ENCODE peak calls at places on chromosome 2, in six cellular contexts. L is HepG2, G is K562, D is H1, W is GM12891, Q is GM12878. M is an unnamed sample.

GRCh38 chr2:37934591-37935513 is 9.8 kb downstream of the RMDN2 start:
- DNase-seq in L (no peak), G (no peak), D (no peak), W (peak), Q (peak), M (peak)

GRCh38 chr2:31476511-31477171 is 62.1 kb upstream of the XDH start:
- DNase-seq in L (no peak), G (no peak), D (no peak), W (no peak), Q (no peak), M (no peak)

GRCh38 chr2:189498205-189498604 is 56.9 kb downstream of the WDR75 start:
- DNase-seq in L (no peak), G (no peak), D (no peak), W (no peak), Q (no peak), M (no peak)

GRCh38 chr2:191835539-191836350 is 11.1 kb downstream of the CAVIN2 start:
- DNase-seq in L (no peak), G (peak), D (no peak), W (no peak), Q (no peak), M (no peak)

GRCh38 chr2:206116278-206116677 is 30.3 kb upstream of the INO80D start:
- DNase-seq in L (no peak), G (no peak), D (no peak), W (no peak), Q (no peak), M (no peak)

GRCh38 chr2:56456791-56457190 is 273.0 kb downstream of the CCDC85A start:
- DNase-seq in L (no peak), G (no peak), D (no peak), W (no peak), Q (no peak), M (no peak)

GRCh38 chr2:172066394-172066863 is 18.9 kb upstream of the DLX1 start:
- DNase-seq in L (no peak), G (no peak), D (no peak), W (no peak), Q (no peak), M (no peak)

GRCh38 chr2:19349911-19350677 is 8.3 kb downstream of the OSR1 start:
- DNase-seq in L (peak), G (peak), D (no peak), W (no peak), Q (no peak), M (no peak)

GRCh38 chr2:106201656-106202055 is 7.6 kb upstream of the UXS1 start:
- DNase-seq in L (no peak), G (no peak), D (no peak), W (no peak), Q (no peak), M (no peak)

GRCh38 chr2:134142903-134143302 is 111.0 kb upstream of the MGAT5 start:
- DNase-seq in L (no peak), G (no peak), D (no peak), W (no peak), Q (no peak), M (no peak)

GRCh38 chr2:100260712-100261620 is 61.3 kb downstream of the LONRF2 start:
- DNase-seq in L (peak), G (peak), D (no peak), W (peak), Q (no peak), M (no peak)

GRCh38 chr2:119371111-119371510 is 4.3 kb downstream of the DBI start:
- DNase-seq in L (no peak), G (no peak), D (no peak), W (no peak), Q (no peak), M (no peak)

GRCh38 chr2:159146930-159147666 is 139.4 kb downstream of the WDSUB1 start:
- DNase-seq in L (no peak), G (no peak), D (no peak), W (no peak), Q (no peak), M (no peak)

GRCh38 chr2:238498188-238498587 is 71.5 kb downstream of the ASB1 start:
- DNase-seq in L (no peak), G (no peak), D (no peak), W (no peak), Q (no peak), M (no peak)

GRCh38 chr2:86807462-86808275 is 17.0 kb upstream of the CD8A start:
- DNase-seq in L (peak), G (no peak), D (no peak), W (no peak), Q (no peak), M (no peak)

GRCh38 chr2:50535971-50536759 is 495.8 kb downstream of the NRXN1 start:
- DNase-seq in L (peak), G (no peak), D (no peak), W (no peak), Q (no peak), M (no peak)

GRCh38 chr2:151071382-151071781 is 190.3 kb downstream of the RBM43 start:
- DNase-seq in L (no peak), G (no peak), D (peak), W (no peak), Q (no peak), M (no peak)

GRCh38 chr2:130372055-130372832 is 16.4 kb downstream of the PTPN18 start:
- DNase-seq in L (no peak), G (peak), D (no peak), W (peak), Q (no peak), M (peak)
- TF ChIP-seq POLR2AphosphoS5 in L (no peak), G (peak), D (peak), W (peak), Q (peak), M (peak)

DNA sequence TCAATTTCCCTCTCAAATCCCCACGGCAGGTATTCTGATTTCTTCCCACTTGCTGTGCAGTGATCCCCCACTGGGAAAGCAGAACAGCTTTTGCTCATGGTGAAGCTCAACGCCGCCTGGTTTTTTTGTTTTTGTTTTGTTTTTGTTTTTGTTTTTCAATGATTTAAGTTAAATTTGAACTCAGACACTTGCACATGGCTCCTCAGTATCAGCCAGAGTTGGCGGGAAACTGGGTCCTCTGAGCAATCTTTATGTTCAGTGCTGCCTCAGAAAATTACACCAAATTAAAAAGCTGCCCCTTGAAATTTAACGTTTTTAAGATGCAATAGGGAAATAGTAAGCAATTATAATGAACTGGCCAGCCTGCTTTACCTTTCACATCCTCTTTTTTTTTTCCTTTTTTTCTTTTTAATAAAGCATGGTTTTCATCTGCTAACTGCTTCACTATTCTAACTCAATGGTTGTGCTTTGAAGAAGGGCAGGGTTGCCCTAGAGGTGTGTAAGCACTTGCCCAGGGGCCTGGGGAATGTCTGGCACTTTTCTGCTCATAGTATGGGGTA is 277.0 kb upstream of the HNRNPA3 start:
- DNase-seq in L (no peak), G (no peak), D (no peak), W (no peak), Q (peak), M (no peak)
- TF ChIP-seq TAF1 in L (no peak), G (no peak), D (no peak), W (no peak), Q (no peak), M (no peak)

GRCh38 chr2:33212151-33212550 is 264.3 kb upstream of the RASGRP3 start:
- DNase-seq in L (peak), G (no peak), D (no peak), W (no peak), Q (no peak), M (no peak)

GRCh38 chr2:33213244-33213643 is 263.2 kb upstream of the RASGRP3 start:
- DNase-seq in L (no peak), G (no peak), D (no peak), W (no peak), Q (no peak), M (no peak)

GRCh38 chr2:33209976-33210375 is 263.2 kb downstream of the LTBP1 start:
- DNase-seq in L (no peak), G (no peak), D (no peak), W (no peak), Q (no peak), M (no peak)

GRCh38 chr2:33208400-33208799 is 261.6 kb downstream of the LTBP1 start:
- DNase-seq in L (no peak), G (no peak), D (no peak), W (no peak), Q (no peak), M (no peak)

GRCh38 chr2:33210626-33211025 is 263.9 kb downstream of the LTBP1 start:
- DNase-seq in L (no peak), G (no peak), D (no peak), W (no peak), Q (no peak), M (no peak)
- TF ChIP-seq POLR2A in L (no peak), G (no peak), D (no peak), W (no peak), Q (no peak), M (no peak)

GRCh38 chr2:209368406-209368805 is 55.4 kb upstream of the MAP2 start:
- DNase-seq in L (no peak), G (no peak), D (no peak), W (no peak), Q (no peak), M (no peak)

GRCh38 chr2:209371407-209371806 is 52.4 kb upstream of the MAP2 start:
- DNase-seq in L (no peak), G (no peak), D (no peak), W (no peak), Q (no peak), M (no peak)

GRCh38 chr2:209367091-209367747 is 56.6 kb upstream of the MAP2 start:
- DNase-seq in L (no peak), G (no peak), D (no peak), W (no peak), Q (no peak), M (no peak)

GRCh38 chr2:209368924-209369323 is 54.9 kb upstream of the MAP2 start:
- DNase-seq in L (peak), G (no peak), D (no peak), W (no peak), Q (peak), M (no peak)
- TF ChIP-seq POLR2AphosphoS5 in L (no peak), G (no peak), D (no peak), W (no peak), Q (no peak), M (no peak)

GRCh38 chr2:34652636-34653035 is 1053.5 kb upstream of the FAM98A start:
- DNase-seq in L (no peak), G (no peak), D (no peak), W (no peak), Q (no peak), M (no peak)
- TF ChIP-seq TAF1 in L (no peak), G (no peak), D (no peak), W (no peak), Q (no peak), M (no peak)